ENCODE peak calls at places on chromosome 17, in eight cellular contexts. S, P, V, G, R, A, I and L are unnamed samples.

GRCh38 chr17:18040287-18040858 is 1.2 kb downstream of the GID4 start:
- DNase-seq in S (no peak), P (no peak), V (no peak), G (no peak), R (no peak), A (no peak), I (no peak), L (peak; percentile 18)

GRCh38 chr17:29138184-29138955 is 41.8 kb downstream of the MYO18A start:
- DNase-seq in S (no peak), P (no peak), V (no peak), G (peak; percentile 70), R (no peak), A (peak; percentile 61), I (no peak), L (no peak)

GRCh38 chr17:34993031-34993430 is 12.7 kb downstream of the LIG3 start:
- DNase-seq in S (no peak), P (no peak), V (no peak), G (no peak), R (no peak), A (no peak), I (no peak), L (no peak)

GRCh38 chr17:78433780-78434335 is 55.4 kb downstream of the PGS1 start:
- DNase-seq in S (no peak), P (no peak), V (no peak), G (no peak), R (no peak), A (no peak), I (no peak), L (no peak)

GRCh38 chr17:12055889-12056288 is 35.2 kb downstream of the MAP2K4 start:
- DNase-seq in S (no peak), P (no peak), V (no peak), G (no peak), R (no peak), A (no peak), I (no peak), L (no peak)

GRCh38 chr17:48487221-48487620 is 43.6 kb downstream of the HOXB1 start:
- DNase-seq in S (no peak), P (no peak), V (no peak), G (peak; percentile 31), R (no peak), A (peak; percentile 47), I (no peak), L (no peak)

GRCh38 chr17:78476973-78477372 is 98.5 kb downstream of the PGS1 start:
- DNase-seq in S (no peak), P (no peak), V (no peak), G (no peak), R (no peak), A (no peak), I (no peak), L (no peak)

GRCh38 chr17:51419476-51419875 is 159.1 kb downstream of the UTP18 start:
- DNase-seq in S (no peak), P (no peak), V (no peak), G (no peak), R (no peak), A (no peak), I (no peak), L (no peak)

GRCh38 chr17:77404812-77405581 is 264.2 kb downstream of the SEC14L1 start:
- DNase-seq in S (peak; percentile 46), P (no peak), V (no peak), G (no peak), R (no peak), A (peak; percentile 89), I (peak; percentile 57), L (peak; percentile 77)

GRCh38 chr17:7719661-7720060 is 2.1 kb downstream of the DNAH2 start:
- DNase-seq in S (no peak), P (no peak), V (no peak), G (no peak), R (no peak), A (no peak), I (no peak), L (no peak)

GRCh38 chr17:43406676-43407645 is 8.2 kb downstream of the ARL4D start:
- DNase-seq in S (no peak), P (no peak), V (no peak), G (no peak), R (no peak), A (peak; percentile 76), I (no peak), L (no peak)

GRCh38 chr17:4314618-4315017 is 50.8 kb upstream of the ANKFY1 start:
- DNase-seq in S (no peak), P (no peak), V (no peak), G (no peak), R (no peak), A (no peak), I (no peak), L (no peak)

GRCh38 chr17:45983614-45984310 is 15.3 kb upstream of the STH start:
- DNase-seq in S (no peak), P (no peak), V (no peak), G (no peak), R (no peak), A (no peak), I (no peak), L (no peak)

GRCh38 chr17:76532072-76532651 is 5.3 kb downstream of the CYGB start:
- DNase-seq in S (no peak), P (no peak), V (no peak), G (no peak), R (no peak), A (peak; percentile 51), I (no peak), L (no peak)